ENCODE peak calls at places on chromosomes 12 and 14, in five cellular contexts. One of them, this sample, is unnamed.

GRCh38 chr14:100815478-100816285 is 10.2 kb upstream of the MEG3 start:
- DNase-seq in small intestine: no peak
- DNase-seq in PC-3: no peak
- DNase-seq in HCT116: no peak
- DNase-seq in fibroblast of villous mesenchyme: peak; percentile 83
- DNase-seq in this sample: peak; percentile 66

GRCh38 chr12:103832048-103832798 is 8.8 kb downstream of the NT5DC3 start:
- DNase-seq in PC-3: no peak
- DNase-seq in fibroblast of villous mesenchyme: no peak
- DNase-seq in small intestine: no peak
- DNase-seq in HCT116: no peak
- DNase-seq in this sample: no peak

GRCh38 chr14:50928002-50928635 is 16.2 kb downstream of the PYGL start:
- DNase-seq in PC-3: no peak
- DNase-seq in HCT116: no peak
- DNase-seq in small intestine: no peak
- DNase-seq in fibroblast of villous mesenchyme: peak; percentile 53
- DNase-seq in this sample: no peak

GRCh38 chr14:51792819-51793218 is 67.6 kb upstream of the GNG2 start:
- DNase-seq in fibroblast of villous mesenchyme: peak; percentile 17
- DNase-seq in small intestine: no peak
- DNase-seq in HCT116: no peak
- DNase-seq in PC-3: no peak
- DNase-seq in this sample: no peak

GRCh38 chr12:262817-263216 is at the start of gene SLC6A13:
- DNase-seq in PC-3: no peak
- DNase-seq in fibroblast of villous mesenchyme: no peak
- DNase-seq in small intestine: no peak
- DNase-seq in HCT116: no peak
- DNase-seq in this sample: no peak

GRCh38 chr14:104708606-104709268 is 15.3 kb upstream of the ADSS1 start:
- DNase-seq in fibroblast of villous mesenchyme: peak; percentile 54
- DNase-seq in PC-3: peak; percentile 80
- DNase-seq in small intestine: peak; percentile 59
- DNase-seq in HCT116: no peak
- DNase-seq in this sample: no peak

GRCh38 chr12:115697341-115697740 is 580.2 kb downstream of the MED13L start:
- DNase-seq in small intestine: no peak
- DNase-seq in HCT116: no peak
- DNase-seq in fibroblast of villous mesenchyme: no peak
- DNase-seq in PC-3: no peak
- DNase-seq in this sample: no peak

GRCh38 chr12:14384783-14385638 is 19.5 kb downstream of the ATF7IP start:
- DNase-seq in fibroblast of villous mesenchyme: peak; percentile 94
- DNase-seq in HCT116: peak; percentile 93
- DNase-seq in small intestine: peak; percentile 78
- DNase-seq in PC-3: peak; percentile 68
- DNase-seq in this sample: peak; percentile 81

GRCh38 chr14:64760146-64760755 is 56.0 kb downstream of the PLEKHG3 start:
- DNase-seq in HCT116: peak; percentile 24
- DNase-seq in small intestine: peak; percentile 58
- DNase-seq in fibroblast of villous mesenchyme: peak; percentile 71
- DNase-seq in PC-3: peak; percentile 49
- DNase-seq in this sample: no peak

DNA sequence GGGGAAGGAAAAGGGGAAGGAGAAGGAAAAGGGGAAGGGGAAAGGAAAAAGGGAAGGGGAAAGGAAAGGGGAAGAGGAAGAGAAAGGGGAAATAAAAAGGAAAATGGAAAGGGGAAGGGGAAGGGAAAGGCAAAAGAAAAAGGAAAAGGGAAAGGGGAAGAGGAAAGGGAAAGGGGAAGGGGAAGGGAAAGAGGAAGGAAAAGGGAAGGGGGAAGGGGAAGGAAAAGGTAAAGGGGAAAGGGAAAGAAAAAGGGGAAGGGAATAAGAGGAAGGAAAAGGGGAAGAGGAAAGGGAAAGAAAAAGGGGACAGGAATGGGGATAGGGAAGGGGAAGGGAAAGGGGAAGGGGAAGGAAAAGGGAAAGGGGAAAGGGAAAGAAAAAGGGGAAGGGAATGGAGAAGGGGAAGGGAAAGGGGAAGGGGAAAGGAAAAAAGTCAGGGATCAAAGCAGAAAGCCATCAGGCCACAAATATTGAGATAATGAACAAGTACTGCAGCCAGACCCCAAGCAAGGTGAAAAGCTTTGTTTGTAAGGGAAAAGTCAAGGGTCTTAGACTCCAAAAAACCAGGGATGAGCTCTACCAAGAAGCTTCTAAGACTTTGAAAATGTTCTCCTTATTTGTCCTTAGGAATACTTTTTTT is 20.0 kb downstream of the DICER1 start:
- DNase-seq in fibroblast of villous mesenchyme: no peak
- DNase-seq in small intestine: no peak
- DNase-seq in HCT116: no peak
- DNase-seq in PC-3: no peak
- DNase-seq in this sample: no peak
- H3K4me3 ChIP-seq in fibroblast of villous mesenchyme: no peak overlapping the region
- H3K4me3 ChIP-seq in small intestine: no peak overlapping the region
- H3K4me3 ChIP-seq in HCT116: no peak overlapping the region
- H3K4me3 ChIP-seq in PC-3: no peak overlapping the region
- H3K4me3 ChIP-seq in this sample: no peak overlapping the region

GRCh38 chr14:56817396-56817921 is 7.2 kb upstream of the OTX2 start:
- DNase-seq in HCT116: no peak
- DNase-seq in small intestine: no peak
- DNase-seq in fibroblast of villous mesenchyme: no peak
- DNase-seq in PC-3: no peak
- DNase-seq in this sample: no peak
- H3K4me3 ChIP-seq in HCT116: no peak overlapping the region
- H3K4me3 ChIP-seq in small intestine: no peak overlapping the region
- H3K4me3 ChIP-seq in fibroblast of villous mesenchyme: no peak overlapping the region
- H3K4me3 ChIP-seq in PC-3: no peak overlapping the region
- H3K4me3 ChIP-seq in this sample: no peak overlapping the region

GRCh38 chr12:78447373-78447772 is 417.2 kb upstream of the SYT1 start:
- DNase-seq in HCT116: no peak
- DNase-seq in PC-3: no peak
- DNase-seq in fibroblast of villous mesenchyme: no peak
- DNase-seq in small intestine: no peak
- DNase-seq in this sample: no peak

GRCh38 chr12:78441737-78442453 is 422.7 kb upstream of the SYT1 start:
- DNase-seq in PC-3: peak; percentile 48
- DNase-seq in fibroblast of villous mesenchyme: peak; percentile 5
- DNase-seq in small intestine: no peak
- DNase-seq in HCT116: no peak
- DNase-seq in this sample: no peak

GRCh38 chr12:78439666-78440065 is 424.9 kb upstream of the SYT1 start:
- DNase-seq in small intestine: no peak
- DNase-seq in PC-3: no peak
- DNase-seq in HCT116: no peak
- DNase-seq in fibroblast of villous mesenchyme: no peak
- DNase-seq in this sample: no peak

GRCh38 chr12:78446555-78446954 is 418.0 kb upstream of the SYT1 start:
- DNase-seq in small intestine: no peak
- DNase-seq in fibroblast of villous mesenchyme: no peak
- DNase-seq in PC-3: no peak
- DNase-seq in HCT116: no peak
- DNase-seq in this sample: no peak

GRCh38 chr12:78442454-78442801 is 422.1 kb upstream of the SYT1 start:
- DNase-seq in HCT116: no peak
- DNase-seq in small intestine: no peak
- DNase-seq in fibroblast of villous mesenchyme: peak; percentile 38
- DNase-seq in PC-3: peak; percentile 19
- DNase-seq in this sample: no peak
- H3K4me3 ChIP-seq in HCT116: no peak overlapping the region
- H3K4me3 ChIP-seq in small intestine: no peak overlapping the region
- H3K4me3 ChIP-seq in fibroblast of villous mesenchyme: no peak overlapping the region
- H3K4me3 ChIP-seq in PC-3: peak overlapping the region; percentile 26
- H3K4me3 ChIP-seq in this sample: no peak overlapping the region

GRCh38 chr12:68455676-68456345 is 123.6 kb upstream of the MDM1 start:
- DNase-seq in HCT116: no peak
- DNase-seq in PC-3: no peak
- DNase-seq in fibroblast of villous mesenchyme: no peak
- DNase-seq in small intestine: peak; percentile 18
- DNase-seq in this sample: no peak
- H3K4me3 ChIP-seq in HCT116: no peak overlapping the region
- H3K4me3 ChIP-seq in PC-3: no peak overlapping the region
- H3K4me3 ChIP-seq in fibroblast of villous mesenchyme: no peak overlapping the region
- H3K4me3 ChIP-seq in small intestine: no peak overlapping the region
- H3K4me3 ChIP-seq in this sample: no peak overlapping the region

GRCh38 chr14:31336646-31337045 is 83.7 kb downstream of the HEATR5A start:
- DNase-seq in fibroblast of villous mesenchyme: peak; percentile 81
- DNase-seq in HCT116: no peak
- DNase-seq in PC-3: peak; percentile 95
- DNase-seq in small intestine: no peak
- DNase-seq in this sample: peak; percentile 72
- H3K4me3 ChIP-seq in fibroblast of villous mesenchyme: no peak overlapping the region
- H3K4me3 ChIP-seq in HCT116: no peak overlapping the region
- H3K4me3 ChIP-seq in PC-3: no peak overlapping the region
- H3K4me3 ChIP-seq in small intestine: no peak overlapping the region
- H3K4me3 ChIP-seq in this sample: no peak overlapping the region

GRCh38 chr12:78009031-78009430 is 178.3 kb downstream of the NAV3 start:
- DNase-seq in PC-3: no peak
- DNase-seq in HCT116: no peak
- DNase-seq in small intestine: no peak
- DNase-seq in fibroblast of villous mesenchyme: no peak
- DNase-seq in this sample: no peak
- H3K4me3 ChIP-seq in PC-3: no peak overlapping the region
- H3K4me3 ChIP-seq in HCT116: no peak overlapping the region
- H3K4me3 ChIP-seq in small intestine: no peak overlapping the region
- H3K4me3 ChIP-seq in fibroblast of villous mesenchyme: no peak overlapping the region
- H3K4me3 ChIP-seq in this sample: no peak overlapping the region

DNA sequence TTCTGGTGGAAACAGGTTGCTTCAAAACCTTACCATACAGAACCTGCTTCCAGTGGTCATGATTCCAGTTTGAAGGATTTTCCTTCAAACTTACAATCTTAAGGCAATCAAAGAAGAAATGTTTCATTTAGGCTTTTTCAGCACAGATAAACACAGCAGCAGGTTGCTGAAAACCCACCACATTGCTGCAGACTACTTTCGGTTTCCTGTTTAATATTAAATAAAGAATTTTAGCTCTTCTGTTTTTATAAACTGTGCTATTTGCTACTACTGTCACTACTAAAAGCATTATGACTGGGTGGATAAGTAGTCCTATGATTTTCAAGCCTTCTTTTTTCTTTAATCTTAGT is 13.2 kb upstream of the FOXN3 start:
- DNase-seq in fibroblast of villous mesenchyme: peak; percentile 22
- DNase-seq in small intestine: no peak
- DNase-seq in HCT116: no peak
- DNase-seq in PC-3: no peak
- DNase-seq in this sample: no peak
- H3K4me3 ChIP-seq in fibroblast of villous mesenchyme: peak overlapping the region; percentile 10
- H3K4me3 ChIP-seq in small intestine: no peak overlapping the region
- H3K4me3 ChIP-seq in HCT116: no peak overlapping the region
- H3K4me3 ChIP-seq in PC-3: no peak overlapping the region
- H3K4me3 ChIP-seq in this sample: no peak overlapping the region

DNA sequence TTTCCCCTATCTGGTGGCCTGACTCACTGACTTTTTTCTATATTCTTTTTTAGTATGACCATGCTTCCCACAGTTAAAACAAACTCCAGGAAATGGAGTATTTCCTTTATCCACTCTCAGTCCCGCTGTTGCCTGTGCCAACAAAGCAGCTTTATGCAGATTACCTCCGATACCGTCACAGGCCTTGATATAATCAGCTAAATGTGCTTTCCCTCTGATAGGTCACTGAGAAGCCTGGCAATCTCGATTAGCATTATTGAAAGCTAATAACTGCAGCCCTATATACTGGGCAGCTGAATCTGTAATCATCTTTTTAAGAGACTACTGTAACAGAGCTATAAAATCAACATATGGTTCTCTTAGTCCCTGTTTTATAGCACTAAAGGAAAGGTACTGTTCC is 243.5 kb downstream of the KIF21A start:
- DNase-seq in HCT116: no peak
- DNase-seq in PC-3: no peak
- DNase-seq in small intestine: no peak
- DNase-seq in fibroblast of villous mesenchyme: peak; percentile 57
- DNase-seq in this sample: no peak
- H3K4me3 ChIP-seq in HCT116: no peak overlapping the region
- H3K4me3 ChIP-seq in PC-3: no peak overlapping the region
- H3K4me3 ChIP-seq in small intestine: no peak overlapping the region
- H3K4me3 ChIP-seq in fibroblast of villous mesenchyme: no peak overlapping the region
- H3K4me3 ChIP-seq in this sample: no peak overlapping the region